ENCODE peak calls at places on chromosomes 2 and 18, in six cellular contexts. One of them, this sample, is unnamed.

GRCh38 chr18:58581265-58581664 is 47.6 kb downstream of the ALPK2 start:
- DNase-seq in stimulated activated CD4-positive, alpha-beta T cell treated with anti-CD3 and anti-CD28 coated beads, Interleukin-12 subunit alpha, Interleukin-12 subunit beta, amount 100 ng/mL, for 48 hours: no peak
- DNase-seq in EL: peak
- DNase-seq in GM23338: peak
- DNase-seq in left cardiac atrium: no peak
- DNase-seq in SHP77 treated with DMSO at 0.1 percent for 48 hours: no peak
- DNase-seq in this sample: no peak

GRCh38 chr18:49013961-49014604 is 63.3 kb upstream of the SMAD7 start:
- DNase-seq in stimulated activated CD4-positive, alpha-beta T cell treated with anti-CD3 and anti-CD28 coated beads, Interleukin-12 subunit alpha, Interleukin-12 subunit beta, amount 100 ng/mL, for 48 hours: no peak
- DNase-seq in EL: no peak
- DNase-seq in GM23338: no peak
- DNase-seq in left cardiac atrium: peak
- DNase-seq in SHP77 treated with DMSO at 0.1 percent for 48 hours: no peak
- DNase-seq in this sample: no peak

GRCh38 chr2:159555651-159556392 is 60.5 kb downstream of the BAZ2B start:
- DNase-seq in stimulated activated CD4-positive, alpha-beta T cell treated with anti-CD3 and anti-CD28 coated beads, Interleukin-12 subunit alpha, Interleukin-12 subunit beta, amount 100 ng/mL, for 48 hours: no peak
- DNase-seq in EL: no peak
- DNase-seq in GM23338: no peak
- DNase-seq in left cardiac atrium: no peak
- DNase-seq in SHP77 treated with DMSO at 0.1 percent for 48 hours: no peak
- DNase-seq in this sample: peak

GRCh38 chr2:37625781-37626548 is 45.5 kb downstream of the CDC42EP3 start:
- DNase-seq in stimulated activated CD4-positive, alpha-beta T cell treated with anti-CD3 and anti-CD28 coated beads, Interleukin-12 subunit alpha, Interleukin-12 subunit beta, amount 100 ng/mL, for 48 hours: peak
- DNase-seq in EL: no peak
- DNase-seq in GM23338: no peak
- DNase-seq in left cardiac atrium: peak
- DNase-seq in SHP77 treated with DMSO at 0.1 percent for 48 hours: peak
- DNase-seq in this sample: no peak

GRCh38 chr2:84866121-84866520 is 14.8 kb downstream of the TRABD2A start:
- DNase-seq in stimulated activated CD4-positive, alpha-beta T cell treated with anti-CD3 and anti-CD28 coated beads, Interleukin-12 subunit alpha, Interleukin-12 subunit beta, amount 100 ng/mL, for 48 hours: no peak
- DNase-seq in EL: no peak
- DNase-seq in GM23338: no peak
- DNase-seq in left cardiac atrium: no peak
- DNase-seq in SHP77 treated with DMSO at 0.1 percent for 48 hours: no peak
- DNase-seq in this sample: no peak

GRCh38 chr2:28415715-28416114 is 23.1 kb downstream of the FOSL2 start:
- DNase-seq in stimulated activated CD4-positive, alpha-beta T cell treated with anti-CD3 and anti-CD28 coated beads, Interleukin-12 subunit alpha, Interleukin-12 subunit beta, amount 100 ng/mL, for 48 hours: no peak
- DNase-seq in EL: no peak
- DNase-seq in GM23338: no peak
- DNase-seq in left cardiac atrium: no peak
- DNase-seq in SHP77 treated with DMSO at 0.1 percent for 48 hours: no peak
- DNase-seq in this sample: no peak

GRCh38 chr2:127392133-127392827 is 4.5 kb upstream of the MAP3K2 start:
- DNase-seq in stimulated activated CD4-positive, alpha-beta T cell treated with anti-CD3 and anti-CD28 coated beads, Interleukin-12 subunit alpha, Interleukin-12 subunit beta, amount 100 ng/mL, for 48 hours: no peak
- DNase-seq in EL: no peak
- DNase-seq in GM23338: no peak
- DNase-seq in left cardiac atrium: no peak
- DNase-seq in SHP77 treated with DMSO at 0.1 percent for 48 hours: no peak
- DNase-seq in this sample: no peak

GRCh38 chr2:169323841-169324240 is 38.5 kb downstream of the LRP2 start:
- DNase-seq in stimulated activated CD4-positive, alpha-beta T cell treated with anti-CD3 and anti-CD28 coated beads, Interleukin-12 subunit alpha, Interleukin-12 subunit beta, amount 100 ng/mL, for 48 hours: no peak
- DNase-seq in EL: no peak
- DNase-seq in GM23338: no peak
- DNase-seq in left cardiac atrium: no peak
- DNase-seq in SHP77 treated with DMSO at 0.1 percent for 48 hours: no peak
- DNase-seq in this sample: no peak

GRCh38 chr2:178359192-178359912 is 91.6 kb downstream of the PRKRA start:
- DNase-seq in stimulated activated CD4-positive, alpha-beta T cell treated with anti-CD3 and anti-CD28 coated beads, Interleukin-12 subunit alpha, Interleukin-12 subunit beta, amount 100 ng/mL, for 48 hours: no peak
- DNase-seq in EL: no peak
- DNase-seq in GM23338: no peak
- DNase-seq in left cardiac atrium: no peak
- DNase-seq in SHP77 treated with DMSO at 0.1 percent for 48 hours: no peak
- DNase-seq in this sample: no peak

GRCh38 chr18:57432118-57432517 is 3.1 kb upstream of the ONECUT2 start:
- DNase-seq in stimulated activated CD4-positive, alpha-beta T cell treated with anti-CD3 and anti-CD28 coated beads, Interleukin-12 subunit alpha, Interleukin-12 subunit beta, amount 100 ng/mL, for 48 hours: no peak
- DNase-seq in EL: no peak
- DNase-seq in GM23338: no peak
- DNase-seq in left cardiac atrium: no peak
- DNase-seq in SHP77 treated with DMSO at 0.1 percent for 48 hours: no peak
- DNase-seq in this sample: no peak

GRCh38 chr2:158478237-158478636 is 21.5 kb downstream of the PKP4 start:
- DNase-seq in stimulated activated CD4-positive, alpha-beta T cell treated with anti-CD3 and anti-CD28 coated beads, Interleukin-12 subunit alpha, Interleukin-12 subunit beta, amount 100 ng/mL, for 48 hours: no peak
- DNase-seq in EL: no peak
- DNase-seq in GM23338: no peak
- DNase-seq in left cardiac atrium: no peak
- DNase-seq in SHP77 treated with DMSO at 0.1 percent for 48 hours: no peak
- DNase-seq in this sample: no peak

GRCh38 chr18:79588636-79589481 is 90.7 kb upstream of the CTDP1 start:
- DNase-seq in stimulated activated CD4-positive, alpha-beta T cell treated with anti-CD3 and anti-CD28 coated beads, Interleukin-12 subunit alpha, Interleukin-12 subunit beta, amount 100 ng/mL, for 48 hours: no peak
- DNase-seq in EL: peak
- DNase-seq in GM23338: peak
- DNase-seq in left cardiac atrium: peak
- DNase-seq in SHP77 treated with DMSO at 0.1 percent for 48 hours: no peak
- DNase-seq in this sample: no peak

GRCh38 chr18:9731380-9731779 is 23.3 kb downstream of the RAB31 start:
- DNase-seq in stimulated activated CD4-positive, alpha-beta T cell treated with anti-CD3 and anti-CD28 coated beads, Interleukin-12 subunit alpha, Interleukin-12 subunit beta, amount 100 ng/mL, for 48 hours: no peak
- DNase-seq in EL: peak
- DNase-seq in GM23338: no peak
- DNase-seq in left cardiac atrium: no peak
- DNase-seq in SHP77 treated with DMSO at 0.1 percent for 48 hours: no peak
- DNase-seq in this sample: no peak

GRCh38 chr2:584863-585823 is 92.1 kb downstream of the TMEM18 start:
- DNase-seq in stimulated activated CD4-positive, alpha-beta T cell treated with anti-CD3 and anti-CD28 coated beads, Interleukin-12 subunit alpha, Interleukin-12 subunit beta, amount 100 ng/mL, for 48 hours: peak
- DNase-seq in EL: no peak
- DNase-seq in GM23338: peak
- DNase-seq in left cardiac atrium: no peak
- DNase-seq in SHP77 treated with DMSO at 0.1 percent for 48 hours: no peak
- DNase-seq in this sample: peak

GRCh38 chr2:240348522-240348921 is 86.9 kb upstream of the GPC1 start:
- DNase-seq in stimulated activated CD4-positive, alpha-beta T cell treated with anti-CD3 and anti-CD28 coated beads, Interleukin-12 subunit alpha, Interleukin-12 subunit beta, amount 100 ng/mL, for 48 hours: no peak
- DNase-seq in EL: no peak
- DNase-seq in GM23338: no peak
- DNase-seq in left cardiac atrium: peak
- DNase-seq in SHP77 treated with DMSO at 0.1 percent for 48 hours: no peak
- DNase-seq in this sample: no peak

GRCh38 chr2:150482111-150482510 is 5.4 kb downstream of the RND3 start:
- DNase-seq in stimulated activated CD4-positive, alpha-beta T cell treated with anti-CD3 and anti-CD28 coated beads, Interleukin-12 subunit alpha, Interleukin-12 subunit beta, amount 100 ng/mL, for 48 hours: no peak
- DNase-seq in EL: no peak
- DNase-seq in GM23338: no peak
- DNase-seq in left cardiac atrium: no peak
- DNase-seq in SHP77 treated with DMSO at 0.1 percent for 48 hours: no peak
- DNase-seq in this sample: no peak

GRCh38 chr2:29518988-29519925 is 402.1 kb downstream of the ALK start:
- DNase-seq in stimulated activated CD4-positive, alpha-beta T cell treated with anti-CD3 and anti-CD28 coated beads, Interleukin-12 subunit alpha, Interleukin-12 subunit beta, amount 100 ng/mL, for 48 hours: no peak
- DNase-seq in EL: peak
- DNase-seq in GM23338: no peak
- DNase-seq in left cardiac atrium: no peak
- DNase-seq in SHP77 treated with DMSO at 0.1 percent for 48 hours: no peak
- DNase-seq in this sample: no peak